ENCODE peak calls at places on chromosomes 16 and 17, in four cellular contexts. One of them, this sample, is unnamed.

GRCh38 chr16:58011652-58012051 is 10.4 kb downstream of the USB1 start:
- DNase-seq in stimulated activated CD4-positive, alpha-beta T cell treated with anti-CD3 and anti-CD28 coated beads, Interleukin-1b, Interleukin-23, amount 100 ng/mL, for 48 hours: no peak
- DNase-seq in GM20000: no peak
- DNase-seq in MG63: no peak
- DNase-seq in this sample: no peak

GRCh38 chr17:47869114-47869513 is 18.2 kb upstream of the SP6 start:
- DNase-seq in MG63: no peak
- DNase-seq in GM20000: no peak
- DNase-seq in stimulated activated CD4-positive, alpha-beta T cell treated with anti-CD3 and anti-CD28 coated beads, Interleukin-1b, Interleukin-23, amount 100 ng/mL, for 48 hours: no peak
- DNase-seq in this sample: no peak

GRCh38 chr17:81734405-81735055 is 22.4 kb downstream of the SLC25A10 start:
- DNase-seq in stimulated activated CD4-positive, alpha-beta T cell treated with anti-CD3 and anti-CD28 coated beads, Interleukin-1b, Interleukin-23, amount 100 ng/mL, for 48 hours: no peak
- DNase-seq in MG63: no peak
- DNase-seq in GM20000: no peak
- DNase-seq in this sample: no peak

GRCh38 chr17:50627782-50628601 is 6.7 kb upstream of the ABCC3 start:
- DNase-seq in MG63: no peak
- DNase-seq in stimulated activated CD4-positive, alpha-beta T cell treated with anti-CD3 and anti-CD28 coated beads, Interleukin-1b, Interleukin-23, amount 100 ng/mL, for 48 hours: no peak
- DNase-seq in GM20000: no peak
- DNase-seq in this sample: no peak

GRCh38 chr16:85878875-85879274 is 20.1 kb upstream of the IRF8 start:
- DNase-seq in MG63: peak; percentile 55
- DNase-seq in GM20000: no peak
- DNase-seq in stimulated activated CD4-positive, alpha-beta T cell treated with anti-CD3 and anti-CD28 coated beads, Interleukin-1b, Interleukin-23, amount 100 ng/mL, for 48 hours: no peak
- DNase-seq in this sample: no peak

GRCh38 chr17:9022553-9023388 is 1.5 kb downstream of the NTN1 start:
- DNase-seq in stimulated activated CD4-positive, alpha-beta T cell treated with anti-CD3 and anti-CD28 coated beads, Interleukin-1b, Interleukin-23, amount 100 ng/mL, for 48 hours: no peak
- DNase-seq in GM20000: peak; percentile 66
- DNase-seq in MG63: no peak
- DNase-seq in this sample: no peak

GRCh38 chr17:38705803-38706624 is 941 bp downstream of the MLLT6 start:
- DNase-seq in MG63: peak; percentile 57
- DNase-seq in GM20000: peak; percentile 38
- DNase-seq in stimulated activated CD4-positive, alpha-beta T cell treated with anti-CD3 and anti-CD28 coated beads, Interleukin-1b, Interleukin-23, amount 100 ng/mL, for 48 hours: no peak
- DNase-seq in this sample: no peak

GRCh38 chr16:85832578-85833539 is 33.4 kb downstream of the COX4I1 start:
- DNase-seq in stimulated activated CD4-positive, alpha-beta T cell treated with anti-CD3 and anti-CD28 coated beads, Interleukin-1b, Interleukin-23, amount 100 ng/mL, for 48 hours: no peak
- DNase-seq in MG63: no peak
- DNase-seq in GM20000: peak; percentile 77
- DNase-seq in this sample: peak; percentile 47

GRCh38 chr17:64015447-64015846 is 5.0 kb downstream of the ICAM2 start:
- DNase-seq in MG63: no peak
- DNase-seq in stimulated activated CD4-positive, alpha-beta T cell treated with anti-CD3 and anti-CD28 coated beads, Interleukin-1b, Interleukin-23, amount 100 ng/mL, for 48 hours: no peak
- DNase-seq in GM20000: no peak
- DNase-seq in this sample: no peak

GRCh38 chr17:1122681-1123396 is 56.9 kb downstream of the ABR start:
- DNase-seq in MG63: peak; percentile 57
- DNase-seq in stimulated activated CD4-positive, alpha-beta T cell treated with anti-CD3 and anti-CD28 coated beads, Interleukin-1b, Interleukin-23, amount 100 ng/mL, for 48 hours: peak; percentile 80
- DNase-seq in GM20000: peak; percentile 93
- DNase-seq in this sample: no peak

GRCh38 chr16:87487361-87487924 is 5.4 kb downstream of the ZCCHC14 start:
- DNase-seq in stimulated activated CD4-positive, alpha-beta T cell treated with anti-CD3 and anti-CD28 coated beads, Interleukin-1b, Interleukin-23, amount 100 ng/mL, for 48 hours: peak; percentile 24
- DNase-seq in MG63: no peak
- DNase-seq in GM20000: no peak
- DNase-seq in this sample: peak; percentile 64

GRCh38 chr17:17882182-17882581 is 45.4 kb upstream of the SREBF1 start:
- DNase-seq in MG63: no peak
- DNase-seq in stimulated activated CD4-positive, alpha-beta T cell treated with anti-CD3 and anti-CD28 coated beads, Interleukin-1b, Interleukin-23, amount 100 ng/mL, for 48 hours: no peak
- DNase-seq in GM20000: no peak
- DNase-seq in this sample: no peak

GRCh38 chr16:10386517-10387377 is 886 bp downstream of the ATF7IP2 start:
- DNase-seq in stimulated activated CD4-positive, alpha-beta T cell treated with anti-CD3 and anti-CD28 coated beads, Interleukin-1b, Interleukin-23, amount 100 ng/mL, for 48 hours: no peak
- DNase-seq in GM20000: no peak
- DNase-seq in MG63: no peak
- DNase-seq in this sample: no peak

GRCh38 chr17:14297161-14297851 is 3.6 kb upstream of the HS3ST3B1 start:
- DNase-seq in GM20000: peak; percentile 36
- DNase-seq in MG63: peak; percentile 61
- DNase-seq in stimulated activated CD4-positive, alpha-beta T cell treated with anti-CD3 and anti-CD28 coated beads, Interleukin-1b, Interleukin-23, amount 100 ng/mL, for 48 hours: peak; percentile 37
- DNase-seq in this sample: no peak

This sample was measured in chondrocyte.